ENCODE peak calls at places on chromosomes 3 and 15, in six cellular contexts. C is upper lobe of right lung, R is stomach, P is GM23248, X is lower lobe of right lung, Y is suprapubic skin. B is an unnamed sample. For H3K4me1 and H3K36me3, the result is how much of the 10 kb centered on the place peaks cover.

GRCh38 chr15:37133619-37134018 is 33.3 kb upstream of the MEIS2 start:
- DNase-seq in C (no peak), R (no peak), P (peak), X (no peak), Y (no peak), B (peak)

GRCh38 chr15:51262468-51262867 is 75.9 kb downstream of the CYP19A1 start:
- DNase-seq in C (no peak), R (no peak), P (no peak), X (no peak), Y (no peak), B (no peak)

GRCh38 chr15:88894819-88895767 is at the start of gene HAPLN3:
- DNase-seq in C (no peak), R (peak), P (peak), X (no peak), Y (no peak), B (peak)

GRCh38 chr3:128266453-128266852 is 113.2 kb downstream of the EEFSEC start:
- DNase-seq in C (no peak), R (no peak), P (no peak), X (no peak), Y (no peak), B (no peak)

GRCh38 chr3:38059148-38059547 is 20.1 kb downstream of the DLEC1 start:
- DNase-seq in C (no peak), R (no peak), P (no peak), X (no peak), Y (no peak), B (no peak)

GRCh38 chr3:48997714-48998637 is 7.9 kb downstream of the P4HTM start:
- DNase-seq in C (no peak), R (no peak), P (no peak), X (no peak), Y (no peak), B (no peak)

GRCh38 chr15:73754461-73754860 is 1.3 kb upstream of the INSYN1 start:
- DNase-seq in C (peak), R (no peak), P (peak), X (no peak), Y (no peak), B (no peak)

GRCh38 chr15:78103406-78104118 is 11.2 kb downstream of the SH2D7 start:
- DNase-seq in C (peak), R (peak), P (no peak), X (peak), Y (peak), B (peak)

GRCh38 chr3:74527566-74527965 is 86.9 kb downstream of the CNTN3 start:
- DNase-seq in C (no peak), R (no peak), P (peak), X (no peak), Y (no peak), B (no peak)

GRCh38 chr15:66097151-66098018 is 156.2 kb downstream of the MEGF11 start:
- DNase-seq in C (no peak), R (no peak), P (peak), X (no peak), Y (peak), B (no peak)

GRCh38 chr15:90360746-90361145 is 8.7 kb downstream of the ZNF774 start:
- DNase-seq in C (no peak), R (no peak), P (no peak), X (no peak), Y (no peak), B (no peak)

GRCh38 chr3:42090973-42091731 is at the start of gene TRAK1:
- DNase-seq in C (no peak), R (no peak), P (peak), X (no peak), Y (no peak), B (no peak)

GRCh38 chr15:63891763-63892123 is 58.0 kb upstream of the HERC1 start:
- DNase-seq in C (peak), R (no peak), P (no peak), X (peak), Y (no peak), B (no peak)
- H3K4me3 ChIP-seq in C (no peak), R (no peak), P (no peak), X (no peak), Y (no peak), B (no peak)

GRCh38 chr15:67190326-67190725 is 64.1 kb downstream of the AAGAB start:
- DNase-seq in C (no peak), R (no peak), P (no peak), X (no peak), Y (no peak), B (no peak)

GRCh38 chr15:67189326-67190051 is 65.0 kb downstream of the AAGAB start:
- DNase-seq in C (no peak), R (peak), P (peak), X (no peak), Y (peak), B (no peak)

GRCh38 chr15:67192185-67192584 is 62.3 kb downstream of the AAGAB start:
- DNase-seq in C (no peak), R (no peak), P (no peak), X (no peak), Y (no peak), B (no peak)

GRCh38 chr15:67188551-67189218 is 65.8 kb downstream of the AAGAB start:
- DNase-seq in C (no peak), R (no peak), P (peak), X (no peak), Y (no peak), B (no peak)

DNA sequence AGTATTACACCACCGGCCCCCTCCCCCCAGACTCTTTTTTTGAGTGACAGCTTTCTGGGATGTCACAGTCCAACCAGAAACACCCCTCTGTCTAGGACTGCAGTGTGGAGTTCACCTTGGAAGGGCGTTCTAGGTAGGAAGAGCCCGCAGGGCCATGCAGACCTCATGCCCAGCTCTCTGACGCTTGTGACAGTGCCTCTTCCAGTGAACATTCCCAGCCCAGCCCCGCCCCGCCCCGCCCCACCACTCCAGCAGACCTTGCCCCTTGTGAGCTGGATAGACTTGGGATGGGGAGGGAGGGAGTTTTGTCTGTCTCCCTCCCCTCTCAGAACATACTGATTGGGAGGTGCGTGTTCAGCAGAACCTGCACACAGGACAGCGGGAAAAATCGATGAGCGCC is 63.6 kb downstream of the AAGAB start:
- DNase-seq in C (no peak), R (no peak), P (no peak), X (no peak), Y (no peak), B (peak)
- H3K4me1 ChIP-seq in C (under half), R (under half), P (under half), X (under half), Y (half or more), B (under half)

DNA sequence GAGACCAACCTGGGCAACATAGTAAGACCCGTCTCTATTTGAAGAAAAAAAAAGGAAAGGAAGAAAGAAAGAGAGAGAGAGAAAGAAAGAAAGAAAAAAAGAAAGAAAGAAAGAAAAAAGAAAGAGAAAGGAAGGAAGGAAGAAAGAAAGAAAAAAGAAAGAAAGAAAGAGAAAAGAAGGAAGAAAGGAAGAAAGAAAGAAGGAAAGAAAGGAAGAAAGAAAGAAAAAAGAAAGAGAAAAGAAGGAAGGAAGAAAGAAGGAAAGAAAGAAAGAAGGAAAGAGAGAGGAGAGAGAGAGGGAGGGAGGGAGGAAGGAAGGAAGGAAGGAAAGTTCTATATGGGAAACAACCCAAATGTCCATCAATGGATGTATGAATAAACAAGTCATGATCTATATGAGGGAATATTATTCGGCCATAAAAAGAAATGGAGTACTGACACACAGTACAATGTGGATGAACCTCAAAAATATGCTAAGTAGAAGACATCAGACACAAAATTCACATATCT is 28.8 kb upstream of the TM4SF1 start:
- DNase-seq in C (no peak), R (no peak), P (no peak), X (no peak), Y (no peak), B (no peak)
- H3K36me3 ChIP-seq in C (under half), R (under half), P (under half), X (under half), Y (under half), B (under half)

GRCh38 chr3:50260942-50261441 is 8.0 kb upstream of the SEMA3B start:
- DNase-seq in C (no peak), R (no peak), P (no peak), X (no peak), Y (no peak), B (no peak)

GRCh38 chr3:50259432-50260026 is 9.4 kb upstream of the SEMA3B start:
- DNase-seq in C (no peak), R (no peak), P (no peak), X (no peak), Y (no peak), B (no peak)

GRCh38 chr3:50262778-50263177 is 6.2 kb upstream of the SEMA3B start:
- DNase-seq in C (no peak), R (no peak), P (no peak), X (no peak), Y (no peak), B (no peak)

GRCh38 chr3:50260027-50260941 is 8.7 kb upstream of the SEMA3B start:
- DNase-seq in C (peak), R (peak), P (peak), X (peak), Y (peak), B (peak)

DNA sequence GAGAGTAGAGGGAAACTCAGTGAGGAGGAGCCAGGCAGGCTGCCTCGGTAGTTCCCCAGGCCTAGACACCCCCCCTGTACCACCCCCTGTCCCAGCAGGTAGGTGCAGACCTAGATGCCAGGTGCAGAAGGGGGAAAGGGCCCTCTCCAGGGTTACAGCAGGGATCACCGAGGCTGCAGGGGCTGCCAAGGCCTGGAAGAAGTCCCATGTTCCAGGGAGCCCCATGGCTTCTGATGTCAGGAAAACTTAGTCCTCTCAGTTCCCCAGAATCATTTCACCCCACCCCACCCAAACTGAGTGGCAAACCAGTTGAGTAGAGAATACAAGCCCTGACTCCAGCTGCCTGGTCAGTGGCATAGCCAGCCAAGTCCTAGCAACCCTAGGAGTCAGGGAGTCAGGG is 7.4 kb upstream of the SEMA3B start:
- DNase-seq in C (no peak), R (no peak), P (no peak), X (no peak), Y (no peak), B (no peak)
- H3K4me3 ChIP-seq in C (no peak), R (no peak), P (no peak), X (no peak), Y (no peak), B (no peak)

DNA sequence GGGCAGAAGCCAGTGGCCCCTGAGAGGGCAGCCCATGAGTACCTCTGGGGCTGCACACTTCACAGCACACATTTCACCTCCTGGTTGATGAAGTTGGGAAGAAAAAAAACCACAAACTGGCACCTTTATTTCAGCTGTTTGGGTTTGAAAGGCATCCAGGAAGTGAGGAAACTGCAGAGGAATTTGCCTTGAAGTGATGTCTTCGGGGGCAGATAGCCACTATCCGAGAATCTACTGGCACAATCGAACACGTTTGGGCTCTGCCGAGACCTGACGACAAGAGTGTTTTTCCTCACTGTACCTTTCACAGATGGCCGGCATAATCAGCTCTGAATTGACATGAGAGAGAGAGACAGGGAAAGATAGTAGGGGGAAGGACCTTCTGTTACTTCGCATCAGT is 59.7 kb downstream of the LRIG1 start:
- DNase-seq in C (no peak), R (no peak), P (peak), X (no peak), Y (no peak), B (no peak)
- H3K4me1 ChIP-seq in C (under half), R (half or more), P (under half), X (under half), Y (half or more), B (under half)

GRCh38 chr3:152459572-152459971 is 190.8 kb downstream of the MBNL1 start:
- DNase-seq in C (no peak), R (no peak), P (no peak), X (no peak), Y (no peak), B (no peak)

GRCh38 chr3:152460936-152461335 is 192.2 kb downstream of the MBNL1 start:
- DNase-seq in C (no peak), R (no peak), P (no peak), X (no peak), Y (no peak), B (no peak)

GRCh38 chr3:152455989-152456388 is 187.3 kb downstream of the MBNL1 start:
- DNase-seq in C (no peak), R (no peak), P (no peak), X (no peak), Y (no peak), B (no peak)

GRCh38 chr3:152458725-152459515 is 190.2 kb downstream of the MBNL1 start:
- DNase-seq in C (no peak), R (no peak), P (peak), X (no peak), Y (no peak), B (no peak)

GRCh38 chr3:152458023-152458724 is 189.4 kb downstream of the MBNL1 start:
- DNase-seq in C (no peak), R (no peak), P (no peak), X (no peak), Y (no peak), B (no peak)
- H3K36me3 ChIP-seq in C (half or more), R (half or more), P (half or more), X (half or more), Y (under half), B (under half)

GRCh38 chr3:40128169-40128568 is 181.3 kb upstream of the EIF1B start:
- DNase-seq in C (no peak), R (no peak), P (no peak), X (no peak), Y (no peak), B (no peak)
- H3K4me3 ChIP-seq in C (no peak), R (no peak), P (no peak), X (no peak), Y (no peak), B (no peak)

GRCh38 chr3:72260590-72260914 is 475.6 kb upstream of the PROK2 start:
- DNase-seq in C (no peak), R (no peak), P (no peak), X (no peak), Y (no peak), B (no peak)
- H3K4me1 ChIP-seq in C (under half), R (under half), P (under half), X (under half), Y (under half), B (under half)

GRCh38 chr3:51937014-51937413 is 4.7 kb downstream of the RRP9 start:
- DNase-seq in C (peak), R (peak), P (peak), X (no peak), Y (no peak), B (no peak)

GRCh38 chr3:51934139-51934850 is 7.4 kb downstream of the RRP9 start:
- DNase-seq in C (peak), R (peak), P (no peak), X (no peak), Y (no peak), B (no peak)

GRCh38 chr3:51937611-51938450 is 3.9 kb downstream of the RRP9 start:
- DNase-seq in C (peak), R (peak), P (no peak), X (no peak), Y (peak), B (no peak)

GRCh38 chr3:51934991-51935885 is 6.5 kb downstream of the RRP9 start:
- DNase-seq in C (peak), R (peak), P (no peak), X (no peak), Y (no peak), B (no peak)

DNA sequence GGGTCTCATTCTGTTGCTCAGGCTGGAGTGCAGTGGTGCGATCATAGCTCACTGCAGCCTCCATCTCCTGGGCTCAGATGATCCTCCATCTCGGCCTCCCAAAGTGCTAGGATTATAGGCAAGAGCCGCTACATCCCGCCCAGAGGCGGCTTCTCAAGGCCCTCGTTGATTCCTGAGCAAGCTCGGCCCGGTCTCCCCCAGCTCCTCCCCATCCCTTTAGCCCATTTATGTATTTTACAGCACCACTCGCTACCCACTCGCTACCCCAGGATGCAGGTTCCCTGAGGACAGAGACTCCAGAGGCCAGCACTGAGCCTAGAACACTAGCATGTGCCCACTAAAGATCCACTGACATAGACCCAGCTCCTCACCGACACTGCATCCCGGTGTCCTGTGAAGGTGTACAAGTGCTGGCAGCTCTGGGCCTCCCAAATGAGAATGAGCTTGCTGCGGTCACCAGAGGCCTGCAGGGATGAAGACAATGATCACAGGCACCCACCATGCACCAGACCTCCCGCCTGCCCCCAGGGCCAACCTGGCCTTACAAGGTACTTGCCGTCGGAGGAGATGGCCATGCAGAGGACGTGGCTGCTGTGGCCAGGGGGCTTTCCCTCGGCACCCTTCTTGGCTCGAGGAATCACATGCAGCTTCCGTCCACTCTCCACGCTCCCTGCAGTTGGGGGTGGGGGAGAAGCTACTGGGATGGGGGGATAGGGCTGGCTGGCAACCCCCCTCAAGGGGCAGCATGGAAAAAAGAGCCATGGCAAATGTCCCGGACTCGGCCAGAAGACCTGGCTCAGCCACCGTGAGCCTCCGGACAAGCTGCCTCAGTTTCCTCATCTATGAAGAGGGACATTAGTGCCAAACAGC is 5.6 kb downstream of the RRP9 start:
- DNase-seq in C (peak), R (peak), P (no peak), X (no peak), Y (no peak), B (no peak)
- H3K36me3 ChIP-seq in C (half or more), R (half or more), P (under half), X (half or more), Y (half or more), B (under half)

GRCh38 chr3:40768536-40768935 is 243.8 kb downstream of the ZNF621 start:
- DNase-seq in C (no peak), R (no peak), P (peak), X (no peak), Y (no peak), B (no peak)

GRCh38 chr3:40771112-40771511 is 246.4 kb downstream of the ZNF621 start:
- DNase-seq in C (no peak), R (no peak), P (no peak), X (no peak), Y (no peak), B (no peak)

GRCh38 chr3:40766396-40766795 is 241.6 kb downstream of the ZNF621 start:
- DNase-seq in C (no peak), R (no peak), P (no peak), X (no peak), Y (no peak), B (no peak)

GRCh38 chr3:40765884-40766283 is 241.1 kb downstream of the ZNF621 start:
- DNase-seq in C (no peak), R (no peak), P (peak), X (no peak), Y (no peak), B (no peak)

DNA sequence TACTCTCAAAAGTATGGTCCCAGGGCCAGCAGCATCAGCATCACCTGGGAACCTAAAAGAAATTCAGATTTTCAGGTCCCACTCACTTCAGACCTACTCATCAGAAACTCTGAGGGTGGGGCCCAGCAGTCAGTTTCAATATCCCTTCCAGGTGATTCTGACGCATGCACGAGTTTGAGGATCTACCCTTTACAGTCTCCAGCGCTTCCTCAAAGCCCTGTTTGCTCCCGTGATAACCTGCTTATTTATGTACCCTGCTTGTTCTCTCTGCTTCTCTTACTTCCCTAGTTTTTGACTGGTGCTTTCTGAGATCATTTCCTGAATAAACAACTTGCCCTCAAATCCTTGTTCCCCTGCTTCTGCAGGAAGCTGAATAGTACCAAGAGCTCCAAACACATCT is 245.3 kb downstream of the ZNF621 start:
- DNase-seq in C (no peak), R (no peak), P (no peak), X (no peak), Y (no peak), B (peak)
- H3K4me3 ChIP-seq in C (no peak), R (no peak), P (no peak), X (no peak), Y (no peak), B (no peak)